ENCODE peak calls at places on chromosomes 5 and 9, in ten cellular contexts. U, H, N, O, F, D, K, B, E and S are unnamed samples.

GRCh38 chr5:175828676-175829075 is 42.7 kb upstream of the CPLX2 start:
- DNase-seq in H (no peak), U (no peak), K (no peak), F (no peak), D (no peak), B (no peak), O (no peak), E (no peak), N (no peak), S (no peak)

GRCh38 chr5:167571824-167572223 is 719.6 kb upstream of the WWC1 start:
- DNase-seq in K (no peak), H (no peak), N (no peak), B (no peak), O (no peak), U (no peak), D (no peak), F (no peak), E (no peak), S (no peak)

GRCh38 chr9:26975728-26976707 is 19.8 kb downstream of the IFT74 start:
- DNase-seq in K (no peak), H (no peak), D (peak; percentile 49), U (peak; percentile 63), E (peak; percentile 72), O (no peak), F (peak; percentile 27), B (no peak), N (peak; percentile 33), S (no peak)

GRCh38 chr9:126509718-126510117 is 104.0 kb upstream of the LMX1B start:
- DNase-seq in O (no peak), U (no peak), D (no peak), K (no peak), H (no peak), N (no peak), B (no peak), E (no peak), F (no peak), S (no peak)

GRCh38 chr9:96496368-96497116 is 46.6 kb downstream of the HABP4 start:
- DNase-seq in E (no peak), U (no peak), B (no peak), N (no peak), H (no peak), F (no peak), K (no peak), O (no peak), D (no peak), S (no peak)

GRCh38 chr5:149938791-149939358 is 5.7 kb downstream of the PDE6A start:
- DNase-seq in D (no peak), K (no peak), O (no peak), U (peak; percentile 87), B (no peak), F (no peak), H (no peak), N (no peak), E (peak; percentile 97), S (peak; percentile 86)

GRCh38 chr5:103646698-103647614 is 84.4 kb upstream of the NUDT12 start:
- DNase-seq in H (no peak), U (no peak), N (no peak), O (no peak), F (no peak), B (no peak), K (no peak), E (no peak), D (no peak), S (no peak)

GRCh38 chr9:110146371-110146770 is 61.6 kb downstream of the C9orf152 start:
- DNase-seq in E (no peak), N (no peak), O (no peak), H (no peak), B (no peak), F (no peak), D (no peak), K (no peak), U (no peak), S (no peak)

GRCh38 chr9:70411141-70411929 is 3.1 kb downstream of the KLF9 start:
- DNase-seq in B (peak; percentile 88), D (peak; percentile 41), K (no peak), F (peak; percentile 27), O (no peak), U (peak; percentile 87), H (peak; percentile 39), E (peak; percentile 90), N (peak; percentile 73), S (no peak)

GRCh38 chr5:82540301-82540700 is 262.1 kb upstream of the RPS23 start:
- DNase-seq in D (no peak), O (no peak), U (no peak), N (no peak), E (no peak), B (no peak), H (no peak), K (no peak), F (no peak), S (no peak)

GRCh38 chr9:114258866-114259799 is 63.8 kb upstream of the ORM1 start:
- DNase-seq in H (no peak), D (no peak), F (no peak), U (no peak), B (no peak), E (no peak), O (no peak), N (no peak), K (no peak), S (no peak)

GRCh38 chr5:150593593-150593992 is 46.9 kb upstream of the SYNPO start:
- DNase-seq in F (no peak), H (no peak), O (no peak), D (no peak), N (no peak), U (peak; percentile 59), K (no peak), E (no peak), B (no peak), S (no peak)

GRCh38 chr5:90934091-90934719 is 375.6 kb downstream of the ADGRV1 start:
- DNase-seq in O (no peak), K (no peak), H (no peak), U (no peak), D (no peak), B (no peak), F (no peak), E (no peak), N (no peak), S (no peak)

GRCh38 chr5:90932052-90932699 is 373.6 kb downstream of the ADGRV1 start:
- DNase-seq in O (peak; percentile 54), K (no peak), U (peak; percentile 71), E (peak; percentile 86), F (peak; percentile 40), D (peak; percentile 68), N (peak; percentile 49), B (no peak), H (no peak), S (no peak)

GRCh38 chr5:90934738-90935137 is 376.1 kb downstream of the ADGRV1 start:
- DNase-seq in N (no peak), B (no peak), E (no peak), H (no peak), O (no peak), U (no peak), F (no peak), K (no peak), D (no peak), S (no peak)

GRCh38 chr5:90930756-90931431 is 372.3 kb downstream of the ADGRV1 start:
- DNase-seq in D (no peak), O (no peak), K (no peak), F (no peak), B (no peak), U (no peak), E (no peak), N (no peak), H (no peak), S (no peak)

DNA sequence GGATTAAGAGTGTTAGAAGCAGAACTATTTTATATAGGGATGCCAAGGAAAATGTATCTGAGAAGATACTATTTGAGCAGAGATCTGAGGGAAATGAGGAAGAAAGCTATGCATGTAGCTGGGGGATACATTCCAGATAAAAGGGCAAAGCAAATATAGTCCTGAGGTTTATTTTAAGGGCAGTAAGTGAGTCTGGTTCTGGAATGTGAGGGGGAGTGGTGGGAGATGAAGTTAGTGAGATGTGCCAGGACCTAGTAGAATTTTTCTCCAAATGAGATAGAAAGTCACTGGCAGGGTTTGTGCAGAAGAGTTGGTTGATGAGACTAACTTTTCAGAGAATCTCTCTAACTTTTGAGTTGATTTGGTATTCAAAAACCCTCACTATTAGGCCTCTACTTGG is 374.7 kb downstream of the ADGRV1 start:
- DNase-seq in B (no peak), U (no peak), O (no peak), D (no peak), N (no peak), H (no peak), E (no peak), F (no peak), K (no peak), S (no peak)
- TF ChIP-seq CTCF in B (no peak), U (no peak), O (no peak), D (no peak), N (no peak), H (no peak), E (no peak), F (no peak), K (no peak), S (no peak)

DNA sequence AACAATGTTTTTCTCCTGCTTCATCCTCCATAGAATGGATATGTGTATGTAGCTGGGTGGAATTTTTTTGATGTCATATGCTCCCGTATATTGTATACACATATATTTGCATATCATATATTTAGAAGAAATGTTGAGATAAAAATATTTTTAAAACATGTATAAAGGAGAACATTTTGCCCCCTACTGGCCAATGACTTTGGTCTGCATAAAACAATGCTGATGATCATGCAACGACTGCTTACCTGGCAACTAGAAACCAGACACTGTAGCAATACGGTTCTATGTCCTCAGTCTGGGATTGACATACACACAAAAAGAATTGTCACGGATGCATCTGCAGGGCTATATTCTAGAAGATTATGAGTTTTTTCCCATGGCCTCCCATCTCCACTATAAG is 503.6 kb downstream of the ELAVL2 start:
- DNase-seq in N (no peak), U (no peak), B (no peak), H (no peak), D (no peak), F (no peak), O (no peak), K (no peak), E (peak; percentile 8), S (no peak)
- TF ChIP-seq CTCF in N (no peak), U (no peak), B (no peak), H (no peak), D (no peak), F (peak; percentile 24), O (peak; percentile 64), K (no peak), E (no peak), S (no peak)

DNA sequence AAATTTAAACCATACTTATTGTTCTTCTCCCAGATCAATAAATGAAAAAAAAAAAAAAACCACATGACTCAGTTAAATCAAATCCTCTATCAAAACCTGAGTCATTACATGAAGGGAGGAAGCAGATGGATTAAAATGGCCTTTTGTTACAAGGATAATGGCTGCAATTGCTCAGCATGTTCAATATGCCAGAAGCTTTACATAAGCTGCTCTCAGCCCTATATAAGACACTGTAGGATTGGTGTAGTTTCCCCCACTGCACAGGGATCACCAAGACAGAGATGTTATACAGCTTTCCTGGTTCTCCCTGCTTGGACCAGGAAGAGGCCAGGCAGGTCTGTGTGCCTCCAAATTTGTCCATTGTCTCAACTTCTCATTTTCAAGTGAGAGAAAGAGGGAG is 101.6 kb upstream of the MAP1B start:
- DNase-seq in H (no peak), B (no peak), F (no peak), O (no peak), U (no peak), D (no peak), K (no peak), N (no peak), E (no peak), S (no peak)
- TF ChIP-seq CTCF in H (no peak), B (no peak), F (no peak), O (no peak), U (no peak), D (no peak), K (no peak), N (no peak), E (no peak), S (no peak)

GRCh38 chr9:6944093-6944551 is 186.3 kb downstream of the KDM4C start:
- DNase-seq in E (peak; percentile 90), B (no peak), K (no peak), D (no peak), U (peak; percentile 65), H (no peak), N (no peak), F (no peak), O (no peak), S (no peak)
- TF ChIP-seq CTCF in E (no peak), B (no peak), K (no peak), D (peak; percentile 10), U (no peak), H (no peak), N (no peak), F (no peak), O (no peak), S (no peak)